ENCODE peak calls at places on chromosomes 2 and 18, in nine cellular contexts. One of them, this sample, is unnamed.

GRCh38 chr2:129728251-129728972 is 251.1 kb upstream of the RAB6C start:
- DNase-seq in endothelial cell: no peak
- DNase-seq in lower leg skin: no peak
- DNase-seq in gastrocnemius medialis: no peak
- DNase-seq in upper lobe of right lung: no peak
- DNase-seq in kidney: no peak
- DNase-seq in brain microvascular endothelial cell: no peak
- DNase-seq in MM.1S: no peak
- DNase-seq in choroid plexus epithelial cell: no peak
- DNase-seq in this sample: no peak

GRCh38 chr2:120758181-120759048 is 22.7 kb downstream of the GLI2 start:
- DNase-seq in endothelial cell: no peak
- DNase-seq in lower leg skin: no peak
- DNase-seq in gastrocnemius medialis: no peak
- DNase-seq in upper lobe of right lung: peak; percentile 53
- DNase-seq in kidney: peak; percentile 90
- DNase-seq in brain microvascular endothelial cell: peak; percentile 63
- DNase-seq in MM.1S: no peak
- DNase-seq in choroid plexus epithelial cell: peak; percentile 78
- DNase-seq in this sample: no peak

GRCh38 chr2:199410130-199410529 is 47.6 kb downstream of the SATB2 start:
- DNase-seq in endothelial cell: no peak
- DNase-seq in lower leg skin: no peak
- DNase-seq in gastrocnemius medialis: no peak
- DNase-seq in upper lobe of right lung: no peak
- DNase-seq in kidney: no peak
- DNase-seq in brain microvascular endothelial cell: no peak
- DNase-seq in MM.1S: no peak
- DNase-seq in choroid plexus epithelial cell: peak; percentile 8
- DNase-seq in this sample: no peak

GRCh38 chr2:184599054-184599874 is 935 bp downstream of the ZNF804A start:
- DNase-seq in endothelial cell: no peak
- DNase-seq in lower leg skin: no peak
- DNase-seq in gastrocnemius medialis: no peak
- DNase-seq in upper lobe of right lung: no peak
- DNase-seq in kidney: no peak
- DNase-seq in brain microvascular endothelial cell: peak; percentile 30
- DNase-seq in MM.1S: peak; percentile 60
- DNase-seq in choroid plexus epithelial cell: peak; percentile 7
- DNase-seq in this sample: no peak

GRCh38 chr2:36574560-36574959 is 23.4 kb downstream of the FEZ2 start:
- DNase-seq in endothelial cell: no peak
- DNase-seq in lower leg skin: no peak
- DNase-seq in gastrocnemius medialis: no peak
- DNase-seq in upper lobe of right lung: no peak
- DNase-seq in kidney: no peak
- DNase-seq in brain microvascular endothelial cell: no peak
- DNase-seq in MM.1S: no peak
- DNase-seq in choroid plexus epithelial cell: no peak
- DNase-seq in this sample: no peak

GRCh38 chr2:42200534-42201227 is 31.5 kb downstream of the EML4 start:
- DNase-seq in endothelial cell: no peak
- DNase-seq in lower leg skin: no peak
- DNase-seq in gastrocnemius medialis: no peak
- DNase-seq in upper lobe of right lung: no peak
- DNase-seq in kidney: no peak
- DNase-seq in brain microvascular endothelial cell: peak; percentile 47
- DNase-seq in MM.1S: no peak
- DNase-seq in choroid plexus epithelial cell: peak; percentile 73
- DNase-seq in this sample: no peak

GRCh38 chr2:949894-950626 is 589 bp upstream of the SNTG2 start:
- DNase-seq in endothelial cell: peak; percentile 22
- DNase-seq in lower leg skin: no peak
- DNase-seq in gastrocnemius medialis: no peak
- DNase-seq in upper lobe of right lung: no peak
- DNase-seq in kidney: no peak
- DNase-seq in brain microvascular endothelial cell: no peak
- DNase-seq in MM.1S: no peak
- DNase-seq in choroid plexus epithelial cell: no peak
- DNase-seq in this sample: no peak

GRCh38 chr2:204472375-204472774 is 72.9 kb upstream of the PARD3B start:
- DNase-seq in endothelial cell: no peak
- DNase-seq in lower leg skin: no peak
- DNase-seq in gastrocnemius medialis: no peak
- DNase-seq in upper lobe of right lung: no peak
- DNase-seq in kidney: no peak
- DNase-seq in brain microvascular endothelial cell: no peak
- DNase-seq in MM.1S: no peak
- DNase-seq in choroid plexus epithelial cell: no peak
- DNase-seq in this sample: no peak

GRCh38 chr2:13009027-13009426 is 292.3 kb downstream of the TRIB2 start:
- DNase-seq in endothelial cell: no peak
- DNase-seq in lower leg skin: no peak
- DNase-seq in gastrocnemius medialis: no peak
- DNase-seq in upper lobe of right lung: no peak
- DNase-seq in kidney: no peak
- DNase-seq in brain microvascular endothelial cell: no peak
- DNase-seq in MM.1S: no peak
- DNase-seq in choroid plexus epithelial cell: peak; percentile 36
- DNase-seq in this sample: no peak

GRCh38 chr2:19350678-19351401 is 7.6 kb downstream of the OSR1 start:
- DNase-seq in endothelial cell: no peak
- DNase-seq in lower leg skin: no peak
- DNase-seq in gastrocnemius medialis: no peak
- DNase-seq in upper lobe of right lung: no peak
- DNase-seq in kidney: no peak
- DNase-seq in brain microvascular endothelial cell: no peak
- DNase-seq in MM.1S: no peak
- DNase-seq in choroid plexus epithelial cell: no peak
- DNase-seq in this sample: no peak

GRCh38 chr2:26459991-26460612 is 17.8 kb downstream of the OTOF start:
- DNase-seq in endothelial cell: no peak
- DNase-seq in lower leg skin: no peak
- DNase-seq in gastrocnemius medialis: no peak
- DNase-seq in upper lobe of right lung: no peak
- DNase-seq in kidney: peak; percentile 29
- DNase-seq in brain microvascular endothelial cell: no peak
- DNase-seq in MM.1S: no peak
- DNase-seq in choroid plexus epithelial cell: no peak
- DNase-seq in this sample: no peak

GRCh38 chr2:127194447-127194846 is 25.7 kb downstream of the CYP27C1 start:
- DNase-seq in endothelial cell: no peak
- DNase-seq in lower leg skin: no peak
- DNase-seq in gastrocnemius medialis: no peak
- DNase-seq in upper lobe of right lung: no peak
- DNase-seq in kidney: no peak
- DNase-seq in brain microvascular endothelial cell: no peak
- DNase-seq in MM.1S: no peak
- DNase-seq in choroid plexus epithelial cell: no peak
- DNase-seq in this sample: no peak

GRCh38 chr18:50582500-50582899 is 22.6 kb downstream of the MAPK4 start:
- DNase-seq in endothelial cell: no peak
- DNase-seq in lower leg skin: no peak
- DNase-seq in gastrocnemius medialis: peak; percentile 52
- DNase-seq in upper lobe of right lung: no peak
- DNase-seq in kidney: no peak
- DNase-seq in brain microvascular endothelial cell: no peak
- DNase-seq in MM.1S: no peak
- DNase-seq in choroid plexus epithelial cell: no peak
- DNase-seq in this sample: no peak

GRCh38 chr18:70973626-70974025 is 684.8 kb downstream of the SOCS6 start:
- DNase-seq in endothelial cell: no peak
- DNase-seq in lower leg skin: no peak
- DNase-seq in gastrocnemius medialis: no peak
- DNase-seq in upper lobe of right lung: no peak
- DNase-seq in kidney: no peak
- DNase-seq in brain microvascular endothelial cell: no peak
- DNase-seq in MM.1S: no peak
- DNase-seq in choroid plexus epithelial cell: peak; percentile 3
- DNase-seq in this sample: no peak

DNA sequence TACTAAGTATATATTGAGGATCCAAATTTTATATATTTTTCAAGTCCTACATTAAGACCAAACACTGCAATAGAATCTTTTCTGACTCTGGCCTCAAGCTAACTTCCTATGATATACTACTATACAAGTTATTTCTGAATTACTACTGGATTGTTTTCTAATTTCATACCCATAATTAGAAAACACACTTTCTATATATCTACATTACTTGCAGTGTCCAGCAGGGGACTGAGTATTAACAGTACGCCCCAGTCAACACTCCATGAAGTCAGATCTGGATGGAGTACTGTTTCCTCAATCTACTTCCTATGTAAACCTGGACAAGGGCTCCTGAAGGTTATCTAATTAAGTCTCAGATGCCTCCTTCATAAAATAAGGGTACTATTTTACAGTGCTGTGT is 26.5 kb downstream of the RMP24 start:
- DNase-seq in endothelial cell: no peak
- DNase-seq in lower leg skin: no peak
- DNase-seq in gastrocnemius medialis: no peak
- DNase-seq in upper lobe of right lung: no peak
- DNase-seq in kidney: no peak
- DNase-seq in brain microvascular endothelial cell: no peak
- DNase-seq in MM.1S: no peak
- DNase-seq in choroid plexus epithelial cell: peak; percentile 55
- DNase-seq in this sample: no peak
- TF ChIP-seq CTCF in endothelial cell: peak; percentile 78
- TF ChIP-seq CTCF in lower leg skin: no peak
- TF ChIP-seq CTCF in gastrocnemius medialis: no peak
- TF ChIP-seq CTCF in upper lobe of right lung: peak; percentile 21
- TF ChIP-seq CTCF in kidney: no peak
- TF ChIP-seq CTCF in brain microvascular endothelial cell: peak; percentile 57
- TF ChIP-seq CTCF in MM.1S: peak; percentile 24
- TF ChIP-seq CTCF in choroid plexus epithelial cell: peak; percentile 58
- TF ChIP-seq CTCF in this sample: peak; percentile 13

GRCh38 chr2:79855264-79856006 is 342.6 kb downstream of the CTNNA2 start:
- DNase-seq in endothelial cell: peak; percentile 44
- DNase-seq in lower leg skin: no peak
- DNase-seq in gastrocnemius medialis: no peak
- DNase-seq in upper lobe of right lung: no peak
- DNase-seq in kidney: no peak
- DNase-seq in brain microvascular endothelial cell: no peak
- DNase-seq in MM.1S: no peak
- DNase-seq in choroid plexus epithelial cell: peak; percentile 8
- DNase-seq in this sample: no peak
- TF ChIP-seq CTCF in endothelial cell: no peak
- TF ChIP-seq CTCF in lower leg skin: no peak
- TF ChIP-seq CTCF in gastrocnemius medialis: no peak
- TF ChIP-seq CTCF in upper lobe of right lung: peak; percentile 5
- TF ChIP-seq CTCF in kidney: no peak
- TF ChIP-seq CTCF in brain microvascular endothelial cell: peak; percentile 69
- TF ChIP-seq CTCF in MM.1S: peak; percentile 21
- TF ChIP-seq CTCF in choroid plexus epithelial cell: peak; percentile 38
- TF ChIP-seq CTCF in this sample: no peak

DNA sequence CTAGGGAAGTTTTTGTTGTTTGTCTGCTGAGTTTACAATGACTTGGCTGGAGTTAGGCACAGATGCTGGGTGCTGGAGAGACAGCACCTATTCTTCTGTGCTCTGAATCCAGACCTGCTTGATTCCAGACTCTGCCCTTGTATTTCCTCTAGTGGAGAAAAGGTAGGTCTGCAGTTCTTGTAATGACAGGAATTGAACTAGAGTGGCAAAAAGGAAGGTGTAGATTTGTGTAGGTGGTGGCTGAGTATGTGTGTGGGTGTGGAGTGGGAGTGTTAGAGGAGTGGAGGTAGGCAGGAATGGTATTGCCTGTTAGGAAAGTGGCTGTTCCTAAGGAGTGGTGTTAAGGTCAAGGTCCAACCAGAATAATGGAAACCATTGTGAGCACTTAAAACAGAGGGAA is 71.9 kb upstream of the LYPD6 start:
- DNase-seq in endothelial cell: no peak
- DNase-seq in lower leg skin: no peak
- DNase-seq in gastrocnemius medialis: no peak
- DNase-seq in upper lobe of right lung: no peak
- DNase-seq in kidney: no peak
- DNase-seq in brain microvascular endothelial cell: no peak
- DNase-seq in MM.1S: no peak
- DNase-seq in choroid plexus epithelial cell: no peak
- DNase-seq in this sample: no peak
- TF ChIP-seq CTCF in endothelial cell: peak; percentile 32
- TF ChIP-seq CTCF in lower leg skin: no peak
- TF ChIP-seq CTCF in gastrocnemius medialis: no peak
- TF ChIP-seq CTCF in upper lobe of right lung: no peak
- TF ChIP-seq CTCF in kidney: no peak
- TF ChIP-seq CTCF in brain microvascular endothelial cell: no peak
- TF ChIP-seq CTCF in MM.1S: no peak
- TF ChIP-seq CTCF in choroid plexus epithelial cell: no peak
- TF ChIP-seq CTCF in this sample: no peak

GRCh38 chr18:48824231-48824970 is 126.4 kb downstream of the SMAD7 start:
- DNase-seq in endothelial cell: no peak
- DNase-seq in lower leg skin: no peak
- DNase-seq in gastrocnemius medialis: peak; percentile 2
- DNase-seq in upper lobe of right lung: no peak
- DNase-seq in kidney: peak; percentile 41
- DNase-seq in brain microvascular endothelial cell: no peak
- DNase-seq in MM.1S: no peak
- DNase-seq in choroid plexus epithelial cell: no peak
- DNase-seq in this sample: no peak

GRCh38 chr18:48826271-48826670 is 124.5 kb downstream of the SMAD7 start:
- DNase-seq in endothelial cell: no peak
- DNase-seq in lower leg skin: no peak
- DNase-seq in gastrocnemius medialis: peak; percentile 9
- DNase-seq in upper lobe of right lung: peak; percentile 22
- DNase-seq in kidney: peak; percentile 46
- DNase-seq in brain microvascular endothelial cell: no peak
- DNase-seq in MM.1S: no peak
- DNase-seq in choroid plexus epithelial cell: no peak
- DNase-seq in this sample: no peak

GRCh38 chr18:48826806-48827205 is 124.0 kb downstream of the SMAD7 start:
- DNase-seq in endothelial cell: no peak
- DNase-seq in lower leg skin: no peak
- DNase-seq in gastrocnemius medialis: peak; percentile 3
- DNase-seq in upper lobe of right lung: peak; percentile 45
- DNase-seq in kidney: peak; percentile 46
- DNase-seq in brain microvascular endothelial cell: no peak
- DNase-seq in MM.1S: no peak
- DNase-seq in choroid plexus epithelial cell: no peak
- DNase-seq in this sample: peak; percentile 9

GRCh38 chr18:48827321-48828200 is 123.2 kb downstream of the SMAD7 start:
- DNase-seq in endothelial cell: no peak
- DNase-seq in lower leg skin: no peak
- DNase-seq in gastrocnemius medialis: peak; percentile 10
- DNase-seq in upper lobe of right lung: peak; percentile 50
- DNase-seq in kidney: peak; percentile 67
- DNase-seq in brain microvascular endothelial cell: peak; percentile 71
- DNase-seq in MM.1S: no peak
- DNase-seq in choroid plexus epithelial cell: peak; percentile 85
- DNase-seq in this sample: no peak

DNA sequence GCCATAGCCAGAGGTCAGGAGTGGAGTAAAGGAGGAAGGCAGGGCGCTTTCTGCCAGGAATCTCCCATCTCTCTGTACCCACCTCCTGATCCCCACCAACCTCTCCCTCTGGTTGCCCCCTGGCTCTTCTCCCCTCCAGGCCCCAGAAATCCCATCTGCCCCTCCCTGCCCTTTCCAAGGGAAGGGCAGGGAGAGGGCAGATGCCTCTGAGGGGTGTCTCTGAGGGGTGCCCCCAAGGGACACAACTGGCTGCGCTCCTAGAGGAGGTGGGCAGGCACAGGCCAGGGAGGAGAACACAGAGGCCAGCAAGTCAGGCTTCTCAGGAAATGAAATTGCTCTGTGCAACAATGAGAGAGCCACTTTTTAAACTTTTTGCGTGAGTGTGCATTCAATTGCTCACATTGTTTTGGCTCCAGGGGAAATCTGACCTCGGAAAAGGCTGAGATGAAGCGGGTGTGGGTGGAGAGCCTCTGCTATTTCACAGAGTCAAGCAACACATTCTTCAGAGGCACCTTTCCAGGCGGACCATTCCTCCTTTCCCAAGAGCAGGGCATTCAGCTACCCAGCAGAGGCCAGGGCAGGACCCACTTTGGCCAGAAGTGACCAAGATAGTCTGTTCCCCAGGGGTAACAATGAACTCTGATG is 125.5 kb downstream of the SMAD7 start:
- DNase-seq in endothelial cell: no peak
- DNase-seq in lower leg skin: no peak
- DNase-seq in gastrocnemius medialis: peak; percentile 2
- DNase-seq in upper lobe of right lung: peak; percentile 34
- DNase-seq in kidney: peak; percentile 58
- DNase-seq in brain microvascular endothelial cell: no peak
- DNase-seq in MM.1S: no peak
- DNase-seq in choroid plexus epithelial cell: peak; percentile 59
- DNase-seq in this sample: no peak
- TF ChIP-seq CTCF in endothelial cell: no peak
- TF ChIP-seq CTCF in lower leg skin: no peak
- TF ChIP-seq CTCF in gastrocnemius medialis: no peak
- TF ChIP-seq CTCF in upper lobe of right lung: no peak
- TF ChIP-seq CTCF in kidney: no peak
- TF ChIP-seq CTCF in brain microvascular endothelial cell: no peak
- TF ChIP-seq CTCF in MM.1S: no peak
- TF ChIP-seq CTCF in choroid plexus epithelial cell: peak; percentile 17
- TF ChIP-seq CTCF in this sample: no peak